ENCODE peak calls at places on chromosomes 5 and 9, in four cellular contexts. One of them, this sample, is unnamed.
A peak's percentile ranks its signal among the peaks of the same experiment; 100 is the strongest.

GRCh38 chr9:14349818-14350333 is 35.9 kb upstream of the NFIB start:
- DNase-seq in A549: no peak
- DNase-seq in HepG2: no peak
- DNase-seq in K562: no peak
- DNase-seq in this sample: no peak

GRCh38 chr9:77843088-77843985 is 188.3 kb downstream of the GNAQ start:
- DNase-seq in A549: no peak
- DNase-seq in HepG2: no peak
- DNase-seq in K562: peak; percentile 19
- DNase-seq in this sample: no peak

GRCh38 chr5:172728481-172729241 is 42.3 kb downstream of the DUSP1 start:
- DNase-seq in A549: no peak
- DNase-seq in HepG2: no peak
- DNase-seq in K562: no peak
- DNase-seq in this sample: no peak

GRCh38 chr5:172944741-172945140 is 14.5 kb upstream of the RPL26L1 start:
- DNase-seq in A549: no peak
- DNase-seq in HepG2: no peak
- DNase-seq in K562: no peak
- DNase-seq in this sample: no peak

GRCh38 chr5:2936413-2936812 is 184.9 kb upstream of the IRX2 start:
- DNase-seq in A549: no peak
- DNase-seq in HepG2: no peak
- DNase-seq in K562: no peak
- DNase-seq in this sample: no peak

GRCh38 chr5:19920761-19921160 is 67.2 kb downstream of the CDH18 start:
- DNase-seq in A549: no peak
- DNase-seq in HepG2: no peak
- DNase-seq in K562: no peak
- DNase-seq in this sample: no peak

GRCh38 chr9:70747335-70747734 is 332.9 kb upstream of the KLF9 start:
- DNase-seq in A549: no peak
- DNase-seq in HepG2: no peak
- DNase-seq in K562: no peak
- DNase-seq in this sample: no peak

GRCh38 chr5:180136661-180137381 is 65.3 kb upstream of the RNF130 start:
- DNase-seq in A549: no peak
- DNase-seq in HepG2: no peak
- DNase-seq in K562: peak; percentile 58
- DNase-seq in this sample: no peak

GRCh38 chr9:131585375-131585774 is 40.1 kb downstream of the PRRT1B start:
- DNase-seq in A549: no peak
- DNase-seq in HepG2: no peak
- DNase-seq in K562: no peak
- DNase-seq in this sample: no peak

GRCh38 chr9:126502417-126503332 is 111.1 kb upstream of the LMX1B start:
- DNase-seq in A549: no peak
- DNase-seq in HepG2: no peak
- DNase-seq in K562: no peak
- DNase-seq in this sample: no peak

GRCh38 chr5:64505769-64506566 is at the start of gene RGS7BP:
- DNase-seq in A549: peak; percentile 19
- DNase-seq in HepG2: no peak
- DNase-seq in K562: no peak
- DNase-seq in this sample: peak; percentile 38

GRCh38 chr5:160155017-160155725 is 35.9 kb upstream of the PWWP2A start:
- DNase-seq in A549: no peak
- DNase-seq in HepG2: no peak
- DNase-seq in K562: no peak
- DNase-seq in this sample: no peak

GRCh38 chr5:168579987-168580508 is 880 bp upstream of the PANK3 start:
- DNase-seq in A549: no peak
- DNase-seq in HepG2: no peak
- DNase-seq in K562: no peak
- DNase-seq in this sample: no peak

GRCh38 chr5:68533051-68533450 is 317.5 kb downstream of the PIK3R1 start:
- DNase-seq in A549: no peak
- DNase-seq in HepG2: no peak
- DNase-seq in K562: no peak
- DNase-seq in this sample: no peak

GRCh38 chr9:117704024-117704575 is at the start of gene TLR4:
- DNase-seq in A549: no peak
- DNase-seq in HepG2: no peak
- DNase-seq in K562: no peak
- DNase-seq in this sample: no peak

GRCh38 chr5:40429258-40430111 is 250.2 kb upstream of the PTGER4 start:
- DNase-seq in A549: no peak
- DNase-seq in HepG2: no peak
- DNase-seq in K562: no peak
- DNase-seq in this sample: no peak

GRCh38 chr5:180832638-180833068 is 28.4 kb downstream of the ZFP62 start:
- DNase-seq in A549: no peak
- DNase-seq in HepG2: no peak
- DNase-seq in K562: no peak
- DNase-seq in this sample: no peak

DNA sequence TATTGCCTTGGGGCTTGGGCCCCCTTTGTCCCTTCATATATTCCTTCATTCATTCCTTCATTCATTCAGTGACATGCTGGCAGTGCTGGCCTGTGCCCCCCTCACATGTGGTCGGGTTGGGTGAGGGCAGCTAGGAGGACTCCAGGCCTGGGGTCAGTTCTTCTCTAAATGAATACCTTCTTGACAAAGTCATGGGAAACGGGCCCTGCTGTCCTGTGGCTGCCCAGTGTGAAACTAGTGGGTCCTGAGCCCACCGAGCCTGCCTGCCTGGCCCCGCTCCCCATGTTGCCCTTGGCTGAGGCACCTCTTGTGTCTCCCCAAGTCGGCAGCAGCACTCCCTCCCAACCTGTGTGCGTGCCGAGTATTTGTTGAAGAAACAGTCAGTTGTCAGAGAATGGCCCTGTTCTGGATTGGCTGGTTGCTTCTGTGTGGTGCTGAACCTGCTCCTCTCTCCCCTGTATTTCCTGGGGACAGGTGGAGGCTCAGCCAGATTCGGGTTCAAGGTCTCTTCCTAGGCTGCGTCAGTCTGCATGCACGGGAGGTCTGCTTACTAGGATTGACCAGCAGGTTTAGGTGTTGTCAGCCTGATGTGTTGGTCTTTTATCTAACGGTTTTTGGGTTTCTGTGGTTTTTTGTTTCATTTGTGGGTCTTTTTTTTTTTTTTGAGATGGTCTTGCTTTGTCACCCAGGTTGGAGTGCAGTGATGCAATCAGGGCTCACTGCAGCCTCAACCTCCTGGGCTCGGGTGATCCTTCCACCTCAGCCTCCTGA is 3.0 kb upstream of the CEL start:
- DNase-seq in A549: no peak
- DNase-seq in HepG2: no peak
- DNase-seq in K562: peak; percentile 42
- DNase-seq in this sample: no peak
- TF ChIP-seq REST in A549: no peak
- TF ChIP-seq REST in HepG2: no peak
- TF ChIP-seq REST in K562: no peak
- TF ChIP-seq REST in this sample: no peak

GRCh38 chr5:24005384-24005783 is 498.0 kb downstream of the PRDM9 start:
- DNase-seq in A549: no peak
- DNase-seq in HepG2: no peak
- DNase-seq in K562: no peak
- DNase-seq in this sample: no peak
- TF ChIP-seq CTCF in A549: no peak
- TF ChIP-seq CTCF in HepG2: no peak
- TF ChIP-seq CTCF in K562: no peak
- TF ChIP-seq CTCF in this sample: peak; percentile 32

GRCh38 chr5:154829589-154830218 is 20.7 kb downstream of the FAXDC2 start:
- DNase-seq in A549: peak; percentile 50
- DNase-seq in HepG2: no peak
- DNase-seq in K562: no peak
- DNase-seq in this sample: no peak
- TF ChIP-seq SMC3 in A549: no peak
- TF ChIP-seq SMC3 in HepG2: no peak
- TF ChIP-seq SMC3 in K562: no peak
- TF ChIP-seq SMC3 in this sample: no peak

DNA sequence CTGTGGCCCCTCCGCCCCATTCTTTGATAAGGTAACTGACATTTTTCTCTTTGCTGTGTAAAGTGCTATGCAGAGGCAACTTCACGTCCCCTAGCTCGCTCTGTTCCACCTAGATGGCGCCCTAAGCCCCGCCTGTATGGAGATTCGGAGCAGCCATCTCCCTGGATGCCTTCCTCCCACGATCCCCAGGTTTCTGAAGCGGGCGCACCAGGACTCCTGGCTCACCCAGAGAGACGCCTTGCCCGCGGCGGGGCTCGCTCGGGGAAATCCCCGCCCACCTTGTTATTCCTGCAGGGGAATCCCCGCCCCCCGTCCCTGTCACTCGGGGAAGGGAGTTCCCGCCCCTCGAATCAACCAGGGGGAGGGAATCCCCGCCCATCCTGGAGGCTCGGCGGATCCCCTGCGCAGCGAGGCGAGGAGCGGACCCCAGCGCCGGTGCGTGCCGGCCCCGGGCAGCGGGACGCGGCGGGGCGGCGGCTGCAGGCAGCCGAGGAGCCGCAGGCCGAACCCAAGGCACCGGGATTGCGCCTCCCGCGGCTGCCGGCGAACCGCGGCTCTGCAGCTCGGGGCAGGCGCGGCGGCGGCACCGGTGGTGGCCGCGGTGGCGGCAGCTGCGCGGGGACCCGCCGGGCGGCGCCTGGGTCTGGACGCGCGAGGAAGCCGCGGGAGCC is at the start of gene PDZD2:
- DNase-seq in A549: peak; percentile 65
- DNase-seq in HepG2: peak; percentile 23
- DNase-seq in K562: peak; percentile 84
- DNase-seq in this sample: peak; percentile 95
- TF ChIP-seq REST in A549: no peak
- TF ChIP-seq REST in HepG2: no peak
- TF ChIP-seq REST in K562: no peak
- TF ChIP-seq REST in this sample: no peak

DNA sequence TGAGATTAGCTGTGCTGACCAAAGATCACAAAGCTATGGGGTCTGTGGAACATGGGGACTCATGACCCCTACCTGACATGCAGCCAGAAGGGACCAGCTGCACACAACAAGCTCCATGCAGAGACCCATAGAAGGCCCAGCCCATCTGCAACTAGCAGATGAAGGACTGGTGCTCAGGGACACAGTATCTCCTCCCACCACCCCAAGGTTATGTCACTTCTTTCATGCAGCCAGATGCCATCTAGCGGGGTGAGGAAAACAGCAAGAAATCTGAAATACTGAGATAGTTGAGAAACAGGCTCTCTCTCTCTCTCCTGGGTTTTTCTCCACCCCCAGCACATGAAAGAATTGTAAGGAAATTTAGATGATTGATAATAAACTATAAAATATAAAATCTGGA is 161.3 kb upstream of the DAPK1 start:
- DNase-seq in A549: peak; percentile 49
- DNase-seq in HepG2: peak; percentile 46
- DNase-seq in K562: peak; percentile 46
- DNase-seq in this sample: no peak
- TF ChIP-seq CTCF in A549: no peak
- TF ChIP-seq CTCF in HepG2: peak; percentile 49
- TF ChIP-seq CTCF in K562: no peak
- TF ChIP-seq CTCF in this sample: no peak

This sample was measured in SK-N-SH.